ENCODE peak calls at places on chromosomes 6 and 20, in six cellular contexts. G is NCI-H1092, B is astrocyte of the cerebellum, M is cardiac fibroblast, N is substantia nigra, T is progenitor cell of endocrine pancreas. E is an unnamed sample.

GRCh38 chr6:31794866-31795615 is 511 bp downstream of the VARS1 start:
- DNase-seq in G (no peak), B (no peak), M (no peak), N (no peak), T (no peak), E (no peak)

GRCh38 chr6:14727494-14728395 is 518.1 kb upstream of the JARID2 start:
- DNase-seq in G (no peak), B (no peak), M (no peak), N (no peak), T (no peak), E (no peak)

GRCh38 chr6:142756215-142756630 is 188.8 kb downstream of the HIVEP2 start:
- DNase-seq in G (no peak), B (no peak), M (peak), N (no peak), T (no peak), E (no peak)

GRCh38 chr6:31094389-31094881 is 17.9 kb downstream of the C6orf15 start:
- DNase-seq in G (no peak), B (no peak), M (no peak), N (no peak), T (no peak), E (no peak)

GRCh38 chr6:31035862-31036497 is 25.7 kb downstream of the MUC22 start:
- DNase-seq in G (no peak), B (no peak), M (peak), N (no peak), T (no peak), E (no peak)

GRCh38 chr6:138278326-138278725 is 60.0 kb upstream of the PBOV1 start:
- DNase-seq in G (no peak), B (no peak), M (peak), N (peak), T (no peak), E (no peak)

GRCh38 chr6:117840541-117840983 is 66.5 kb upstream of the SLC35F1 start:
- DNase-seq in G (peak), B (peak), M (peak), N (no peak), T (peak), E (peak)

GRCh38 chr6:154950979-154951378 is 44.1 kb upstream of the TIAM2 start:
- DNase-seq in G (no peak), B (no peak), M (no peak), N (no peak), T (no peak), E (no peak)

GRCh38 chr20:60993647-60994046 is 258.4 kb upstream of the CDH4 start:
- DNase-seq in G (no peak), B (no peak), M (no peak), N (no peak), T (no peak), E (no peak)

GRCh38 chr6:127100510-127101140 is 17.8 kb upstream of the RSPO3 start:
- DNase-seq in G (no peak), B (no peak), M (peak), N (no peak), T (no peak), E (no peak)

GRCh38 chr6:166078294-166078693 is 89.4 kb downstream of the TBXT start:
- DNase-seq in G (no peak), B (peak), M (peak), N (no peak), T (no peak), E (no peak)

GRCh38 chr6:36979343-36979742 is 6.7 kb downstream of the MTCH1 start:
- DNase-seq in G (peak), B (peak), M (peak), N (peak), T (no peak), E (peak)

GRCh38 chr6:84685983-84686584 is 78.3 kb downstream of the TBX18 start:
- DNase-seq in G (no peak), B (no peak), M (peak), N (no peak), T (no peak), E (no peak)

GRCh38 chr6:30494275-30494990 is 5.1 kb downstream of the HLA-E start:
- DNase-seq in G (no peak), B (no peak), M (no peak), N (no peak), T (no peak), E (no peak)

GRCh38 chr6:136611133-136611532 is 60.9 kb upstream of the MAP7 start:
- DNase-seq in G (no peak), B (no peak), M (no peak), N (no peak), T (no peak), E (no peak)

GRCh38 chr6:157809613-157810012 is 13.4 kb upstream of the SNX9 start:
- DNase-seq in G (no peak), B (no peak), M (no peak), N (no peak), T (no peak), E (no peak)

GRCh38 chr20:1935696-1936366 is 40.6 kb downstream of the SIRPA start:
- DNase-seq in G (no peak), B (no peak), M (no peak), N (peak), T (no peak), E (peak)

GRCh38 chr20:2292711-2293110 is 3.1 kb upstream of the TGM3 start:
- DNase-seq in G (no peak), B (no peak), M (no peak), N (no peak), T (no peak), E (no peak)

GRCh38 chr20:62804632-62805364 is at the start of gene OGFR:
- DNase-seq in G (peak), B (no peak), M (peak), N (peak), T (no peak), E (peak)

GRCh38 chr20:41837669-41838224 is 219.6 kb upstream of the CHD6 start:
- DNase-seq in G (no peak), B (no peak), M (no peak), N (no peak), T (no peak), E (no peak)

GRCh38 chr20:47249913-47250312 is 106.6 kb downstream of the ZMYND8 start:
- DNase-seq in G (no peak), B (no peak), M (no peak), N (no peak), T (no peak), E (no peak)

GRCh38 chr6:157246048-157246630 is 77.2 kb downstream of the TMEM242 start:
- DNase-seq in G (no peak), B (no peak), M (no peak), N (no peak), T (no peak), E (no peak)

GRCh38 chr6:50452001-50452400 is 261.3 kb upstream of the TFAP2D start:
- DNase-seq in G (no peak), B (no peak), M (no peak), N (no peak), T (no peak), E (no peak)

GRCh38 chr20:61252601-61253263 is 671 bp downstream of the CDH4 start:
- DNase-seq in G (no peak), B (no peak), M (peak), N (no peak), T (no peak), E (no peak)

GRCh38 chr6:16765235-16765634 is 4.0 kb upstream of the ATXN1 start:
- DNase-seq in G (no peak), B (no peak), M (no peak), N (no peak), T (no peak), E (no peak)

GRCh38 chr6:14729186-14729871 is 516.5 kb upstream of the JARID2 start:
- DNase-seq in G (no peak), B (no peak), M (no peak), N (no peak), T (no peak), E (no peak)

GRCh38 chr6:24394777-24395437 is 7.8 kb upstream of the MRS2 start:
- DNase-seq in G (no peak), B (no peak), M (peak), N (no peak), T (no peak), E (no peak)